ENCODE peak calls at places on chromosome 21, in four cellular contexts. S, X, T and P are unnamed samples.

GRCh38 chr21:37536616-37537278 is 170.2 kb downstream of the DYRK1A start:
- DNase-seq in S (no peak), X (no peak), T (no peak), P (no peak)

GRCh38 chr21:39258207-39258606 is 55.2 kb downstream of the BRWD1 start:
- DNase-seq in S (no peak), X (no peak), T (no peak), P (no peak)

GRCh38 chr21:31731112-31731801 is 661 bp downstream of the SCAF4 start:
- DNase-seq in S (no peak), X (peak), T (peak), P (peak)

GRCh38 chr21:45822002-45822397 is 159.6 kb upstream of the COL6A1 start:
- DNase-seq in S (no peak), X (no peak), T (no peak), P (no peak)

GRCh38 chr21:43972850-43973633 is 39.1 kb upstream of the TRAPPC10 start:
- DNase-seq in S (no peak), X (no peak), T (no peak), P (no peak)

GRCh38 chr21:43727571-43728466 is 8.9 kb downstream of the PDXK start:
- DNase-seq in S (peak), X (peak), T (no peak), P (peak)

GRCh38 chr21:34126269-34126668 is 52.9 kb downstream of the MRPS6 start:
- DNase-seq in S (peak), X (no peak), T (no peak), P (no peak)

GRCh38 chr21:37324558-37324957 is 42.0 kb upstream of the DYRK1A start:
- DNase-seq in S (no peak), X (no peak), T (no peak), P (no peak)

GRCh38 chr21:38936237-38936636 is 130.5 kb downstream of the ETS2 start:
- DNase-seq in S (no peak), X (no peak), T (no peak), P (no peak)

GRCh38 chr21:43343992-43344886 is 82.7 kb downstream of the SIK1 start:
- DNase-seq in S (no peak), X (no peak), T (no peak), P (no peak)

GRCh38 chr21:27739187-27739586 is 772.3 kb upstream of the ADAMTS5 start:
- DNase-seq in S (no peak), X (no peak), T (no peak), P (no peak)

GRCh38 chr21:44067011-44067839 is 40.0 kb upstream of the PWP2 start:
- DNase-seq in S (no peak), X (no peak), T (no peak), P (no peak)

GRCh38 chr21:23067672-23068071 is 2069.5 kb downstream of the NCAM2 start:
- DNase-seq in S (no peak), X (no peak), T (no peak), P (no peak)

GRCh38 chr21:34603002-34603709 is 11.8 kb downstream of the RCAN1 start:
- DNase-seq in S (peak), X (peak), T (peak), P (peak)

GRCh38 chr21:30426732-30427131 is 1.0 kb upstream of the KRTAP13-3 start:
- DNase-seq in S (no peak), X (no peak), T (no peak), P (no peak)

GRCh38 chr21:43619856-43620255 is 39.4 kb downstream of the HSF2BP start:
- DNase-seq in S (peak), X (no peak), T (no peak), P (no peak)

GRCh38 chr21:45853703-45854342 is 127.7 kb upstream of the COL6A1 start:
- DNase-seq in S (no peak), X (no peak), T (no peak), P (no peak)

GRCh38 chr21:45719177-45719802 is 75.8 kb downstream of the PCBP3 start:
- DNase-seq in S (no peak), X (no peak), T (no peak), P (no peak)

GRCh38 chr21:45285266-45285931 is 2.3 kb downstream of the POFUT2 start:
- DNase-seq in S (no peak), X (no peak), T (no peak), P (no peak)

GRCh38 chr21:32771134-32771523 is 426 bp downstream of the PAXBP1 start:
- DNase-seq in S (peak), X (peak), T (no peak), P (peak)

GRCh38 chr21:35046223-35046690 is 2.8 kb downstream of the RUNX1 start:
- DNase-seq in S (no peak), X (no peak), T (no peak), P (no peak)

GRCh38 chr21:29987762-29988161 is 48.0 kb upstream of the GRIK1 start:
- DNase-seq in S (no peak), X (no peak), T (no peak), P (no peak)

GRCh38 chr21:21230672-21231071 is 232.5 kb downstream of the NCAM2 start:
- DNase-seq in S (peak), X (no peak), T (no peak), P (no peak)

GRCh38 chr21:18245493-18245967 is 897 bp downstream of the CHODL start:
- DNase-seq in S (no peak), X (peak), T (no peak), P (no peak)

GRCh38 chr21:15005391-15005790 is 59.4 kb downstream of the NRIP1 start:
- DNase-seq in S (peak), X (no peak), T (peak), P (no peak)

GRCh38 chr21:33836408-33836807 is 79.2 kb downstream of the ATP5PO start:
- DNase-seq in S (no peak), X (no peak), T (no peak), P (no peak)

GRCh38 chr21:45556645-45557601 is 14.7 kb upstream of the SLC19A1 start:
- DNase-seq in S (peak), X (peak), T (no peak), P (no peak)

GRCh38 chr21:43923391-43923790 is 58.4 kb downstream of the AGPAT3 start:
- DNase-seq in S (peak), X (no peak), T (peak), P (peak)

GRCh38 chr21:35428489-35428888 is 379.4 kb upstream of the RUNX1 start:
- DNase-seq in S (peak), X (peak), T (no peak), P (peak)

GRCh38 chr21:37146320-37147225 is 73.5 kb downstream of the TTC3 start:
- DNase-seq in S (peak), X (no peak), T (no peak), P (no peak)

GRCh38 chr21:39386899-39387298 is 38.0 kb upstream of the HMGN1 start:
- DNase-seq in S (no peak), X (no peak), T (no peak), P (no peak)